ENCODE peak calls at places on chromosomes 7 and 10, in four cellular contexts. I is SK-N-SH, E is uterus, S is psoas muscle. H is an unnamed sample.

GRCh38 chr7:134200970-134201369 is 73.8 kb downstream of the LRGUK start:
- DNase-seq in I (no peak), E (no peak), S (no peak), H (no peak)

GRCh38 chr10:28734940-28735759 is 57.8 kb downstream of the BAMBI start:
- DNase-seq in I (peak; percentile 9), E (no peak), S (no peak), H (no peak)

GRCh38 chr10:50417906-50418697 is 166.8 kb upstream of the ASAH2 start:
- DNase-seq in I (peak; percentile 76), E (peak; percentile 51), S (peak; percentile 81), H (peak; percentile 69)

GRCh38 chr10:83373659-83374058 is 765.6 kb upstream of the GHITM start:
- DNase-seq in I (peak; percentile 20), E (no peak), S (no peak), H (peak; percentile 4)

GRCh38 chr10:124993728-124994451 is 52.0 kb downstream of the ZRANB1 start:
- DNase-seq in I (no peak), E (no peak), S (no peak), H (no peak)

GRCh38 chr10:34651796-34652195 is 163.3 kb downstream of the PARD3 start:
- DNase-seq in I (no peak), E (no peak), S (no peak), H (no peak)

GRCh38 chr7:17599733-17600685 is 301.6 kb downstream of the AHR start:
- DNase-seq in I (no peak), E (no peak), S (no peak), H (no peak)

GRCh38 chr7:27872281-27873005 is 132.5 kb downstream of the TAX1BP1 start:
- DNase-seq in I (no peak), E (no peak), S (no peak), H (no peak)

GRCh38 chr10:68598978-68599753 is 39.0 kb downstream of the TET1 start:
- DNase-seq in I (peak; percentile 58), E (peak; percentile 20), S (peak; percentile 32), H (peak; percentile 25)

GRCh38 chr10:51010977-51011376 is 63.3 kb upstream of the PRKG1 start:
- DNase-seq in I (peak; percentile 42), E (no peak), S (no peak), H (peak; percentile 11)

GRCh38 chr10:53140516-53140915 is 367.9 kb upstream of the MBL2 start:
- DNase-seq in I (no peak), E (no peak), S (no peak), H (no peak)

GRCh38 chr7:102146989-102147388 is 139.7 kb upstream of the SH2B2 start:
- DNase-seq in I (no peak), E (no peak), S (peak; percentile 72), H (no peak)

GRCh38 chr7:1440620-1441019 is 18.6 kb downstream of the MICALL2 start:
- DNase-seq in I (no peak), E (no peak), S (no peak), H (no peak)

GRCh38 chr10:76432274-76433012 is 1001.0 kb downstream of the LRMDA start:
- DNase-seq in I (peak; percentile 18), E (peak; percentile 56), S (peak; percentile 28), H (no peak)

GRCh38 chr10:128095023-128095752 is 31.0 kb downstream of the MKI67 start:
- DNase-seq in I (no peak), E (no peak), S (no peak), H (no peak)

GRCh38 chr7:149809215-149809614 is 29.0 kb upstream of the ZNF862 start:
- DNase-seq in I (no peak), E (no peak), S (no peak), H (no peak)

GRCh38 chr10:23523251-23523650 is 84.4 kb downstream of the OTUD1 start:
- DNase-seq in I (no peak), E (no peak), S (no peak), H (no peak)

GRCh38 chr7:75055830-75056431 is 17.7 kb downstream of the RCC1L start:
- DNase-seq in I (no peak), E (peak; percentile 79), S (no peak), H (no peak)

GRCh38 chr10:93790454-93790853 is 32.7 kb downstream of the LGI1 start:
- DNase-seq in I (no peak), E (no peak), S (no peak), H (no peak)

GRCh38 chr7:149736478-149737360 is 36.7 kb downstream of the ZNF467 start:
- DNase-seq in I (peak; percentile 58), E (no peak), S (no peak), H (no peak)

GRCh38 chr10:124072106-124072505 is 21.3 kb downstream of the CHST15 start:
- DNase-seq in I (no peak), E (no peak), S (no peak), H (no peak)

GRCh38 chr7:17304926-17305325 is 6.5 kb downstream of the AHR start:
- DNase-seq in I (no peak), E (no peak), S (no peak), H (no peak)

GRCh38 chr10:63583397-63583796 is 62.2 kb downstream of the REEP3 start:
- DNase-seq in I (no peak), E (no peak), S (no peak), H (no peak)

GRCh38 chr10:29897999-29898716 is 161.2 kb downstream of the JCAD start:
- DNase-seq in I (no peak), E (peak; percentile 64), S (no peak), H (no peak)

GRCh38 chr7:32670105-32670504 is 174.8 kb downstream of the AVL9 start:
- DNase-seq in I (no peak), E (no peak), S (no peak), H (no peak)

GRCh38 chr10:127322286-127322685 is 125.9 kb upstream of the INSYN2A start:
- DNase-seq in I (no peak), E (no peak), S (no peak), H (no peak)

DNA sequence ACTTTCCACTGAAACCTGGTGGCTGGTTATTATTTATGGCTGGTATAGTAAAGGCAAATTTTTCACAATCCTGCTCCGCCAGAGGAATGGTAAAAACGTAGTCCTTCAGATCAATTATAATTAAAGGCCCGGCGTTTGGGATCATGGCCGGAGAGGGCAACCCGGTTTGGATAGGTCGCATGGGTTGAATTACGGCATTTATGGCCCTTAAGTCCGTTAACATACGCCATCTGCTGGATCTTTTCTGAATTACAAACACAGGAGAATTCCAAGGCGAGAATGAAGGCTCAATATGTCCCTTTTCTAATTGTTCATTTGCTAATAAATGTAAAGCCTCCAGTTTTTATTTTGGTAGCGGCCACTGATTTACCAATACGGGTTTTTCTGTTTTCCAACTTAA is 11.3 kb upstream of the TAS2R3 start:
- DNase-seq in I (no peak), E (no peak), S (no peak), H (no peak)
- TF ChIP-seq CTCF in I (peak; percentile 59), E (no peak), S (no peak), H (peak; percentile 22)

GRCh38 chr7:39386718-39387117 is 179.5 kb upstream of the YAE1 start:
- DNase-seq in I (no peak), E (no peak), S (no peak), H (no peak)
- TF ChIP-seq CTCF in I (no peak), E (no peak), S (no peak), H (no peak)

DNA sequence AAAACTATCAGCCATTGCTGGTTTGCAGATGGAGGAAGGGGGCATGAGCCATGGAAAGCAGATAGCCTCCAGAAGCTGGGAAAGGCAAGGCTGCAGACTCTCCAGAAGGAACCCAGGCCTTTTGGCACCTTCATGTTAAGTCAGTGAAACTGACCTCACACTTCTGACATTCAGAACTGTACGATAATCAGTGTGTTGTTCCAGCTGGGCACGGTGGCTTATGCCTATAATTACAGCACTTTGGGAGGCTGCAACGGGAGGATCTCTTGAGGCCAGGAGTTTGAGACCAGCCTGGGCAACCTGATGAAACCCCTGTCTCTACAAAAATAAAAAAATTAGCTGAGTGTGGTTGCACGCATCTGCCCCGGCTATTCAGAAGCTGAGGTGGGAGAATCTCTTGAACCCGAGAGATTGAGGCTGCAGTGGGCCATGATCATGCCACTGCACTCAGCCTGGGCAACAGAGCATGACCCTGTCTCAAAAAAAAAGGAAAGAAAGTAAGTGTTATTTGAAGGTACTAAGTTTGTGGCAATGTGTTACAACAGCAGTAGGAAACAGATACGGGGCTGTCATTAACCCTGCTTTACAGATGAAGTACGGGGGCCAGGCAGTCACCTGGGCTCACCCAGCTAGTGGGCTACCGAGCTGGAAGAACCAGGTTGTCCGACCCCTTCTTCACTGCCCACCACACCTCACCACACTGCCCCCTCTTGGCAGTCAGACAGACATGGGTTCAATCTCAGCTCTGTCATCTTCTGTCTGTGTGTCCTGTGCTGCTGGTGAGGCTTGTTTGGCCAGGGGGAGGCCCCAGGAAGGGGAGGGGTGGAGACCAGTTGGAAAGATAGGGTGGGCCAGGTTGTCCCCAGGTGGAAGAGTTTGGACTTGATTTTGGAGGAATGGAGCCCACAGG is 18.3 kb downstream of the CHST3 start:
- DNase-seq in I (no peak), E (no peak), S (no peak), H (no peak)
- TF ChIP-seq CTCF in I (no peak), E (no peak), S (no peak), H (no peak)

DNA sequence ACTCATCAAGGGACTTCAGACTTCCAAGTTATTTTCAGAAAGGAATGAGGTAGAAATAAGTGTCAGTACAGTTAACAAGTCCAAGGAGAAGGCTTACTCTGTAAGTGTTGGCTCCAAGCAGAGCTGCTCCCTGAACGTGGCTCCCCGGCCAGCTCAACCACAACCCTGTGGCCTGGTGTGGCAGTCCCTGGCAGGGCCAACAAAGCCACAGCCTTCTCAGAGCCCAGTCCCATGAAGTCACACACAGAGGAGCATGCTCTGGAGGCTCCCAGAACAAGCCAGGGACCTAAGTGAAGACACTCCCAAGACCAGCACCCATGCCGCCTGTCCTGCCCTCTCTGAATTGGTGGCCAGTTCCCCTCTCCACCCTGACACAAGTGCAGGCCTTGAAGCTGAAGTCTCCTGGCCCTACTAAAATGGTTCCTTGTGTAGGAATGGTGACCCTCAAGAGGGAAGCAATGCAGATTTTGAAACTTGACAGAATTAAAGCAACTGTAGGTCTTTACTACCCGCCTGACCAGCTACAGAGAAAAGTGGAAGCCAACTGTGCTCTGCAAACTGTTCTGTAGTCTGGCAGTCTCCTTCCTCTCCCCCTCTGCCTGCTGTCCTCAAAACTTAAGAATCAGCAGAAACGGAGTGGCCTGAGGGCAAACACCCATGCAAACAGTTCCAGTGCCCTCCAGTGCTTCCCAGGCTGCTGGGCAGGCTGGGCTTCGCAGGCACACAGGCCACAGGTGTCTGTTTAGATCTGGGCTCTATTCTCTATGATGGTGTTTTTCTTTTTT is 51.1 kb downstream of the NOD1 start:
- DNase-seq in I (peak; percentile 15), E (no peak), S (no peak), H (no peak)
- TF ChIP-seq CTCF in I (no peak), E (no peak), S (no peak), H (no peak)

DNA sequence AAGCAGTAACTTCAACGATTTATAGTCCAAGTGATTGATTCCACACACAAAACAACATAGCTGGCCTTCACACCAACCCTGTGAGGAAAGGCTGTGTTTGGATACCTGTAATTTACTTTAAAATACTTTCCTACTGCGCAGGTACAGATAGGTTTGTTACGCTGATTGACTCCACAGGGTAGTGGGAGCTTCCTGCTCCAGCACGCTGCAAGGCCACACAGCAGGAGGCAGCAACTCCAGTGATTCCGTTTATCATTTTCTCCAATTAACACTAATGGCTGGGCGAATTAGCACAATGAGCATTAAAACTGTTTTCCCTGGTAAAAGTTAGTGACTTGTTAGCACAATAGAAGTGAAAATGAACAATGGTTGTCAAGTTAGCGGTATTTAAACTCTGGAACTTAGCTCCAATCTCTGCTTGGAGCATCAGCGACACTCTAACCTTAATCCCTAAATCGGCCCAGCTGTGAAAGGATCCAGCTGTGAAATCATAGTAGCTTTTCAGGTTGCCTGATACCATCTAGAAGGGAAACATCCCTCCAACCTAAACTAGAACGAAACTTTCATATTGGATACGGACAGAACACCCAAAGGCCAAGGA is 945 bp downstream of the DCLRE1C start:
- DNase-seq in I (peak; percentile 34), E (no peak), S (no peak), H (no peak)
- TF ChIP-seq CTCF in I (peak; percentile 26), E (no peak), S (no peak), H (no peak)